ENCODE peak calls at places on chromosomes 13 and 19, in ten cellular contexts. N is effector memory CD4-positive, alpha-beta T cell; Q is thoracic aorta; C is tibial nerve; S is suprapubic skin; X is left lung; G is fibroblast of lung; P is CD4-positive, alpha-beta T cell; V is H9; J is CD4-positive, CD25-positive, alpha-beta regulatory T cell. I is an unnamed sample. For H3K9me3, the result is how much of the 10 kb centered on the place peaks cover.

GRCh38 chr19:17424743-17425365 is 5.0 kb downstream of the MVB12A start:
- DNase-seq in N (no peak), Q (no peak), C (no peak), S (no peak), X (no peak), G (peak), P (peak), V (peak), J (no peak), I (no peak)

GRCh38 chr19:1264801-1265610 is 4.1 kb upstream of the CIRBP start:
- DNase-seq in N (no peak), Q (no peak), C (no peak), S (no peak), X (no peak), G (peak), P (no peak), V (peak), J (no peak), I (no peak)

GRCh38 chr19:39846678-39847486 is 703 bp upstream of the FBL start:
- DNase-seq in N (no peak), Q (no peak), C (no peak), S (no peak), X (no peak), G (no peak), P (no peak), V (peak), J (no peak), I (no peak)

GRCh38 chr19:6061420-6062130 is 48.7 kb downstream of the RFX2 start:
- DNase-seq in N (no peak), Q (no peak), C (no peak), S (no peak), X (no peak), G (no peak), P (no peak), V (no peak), J (no peak), I (no peak)

GRCh38 chr19:41195675-41196497 is 2.9 kb downstream of the CYP2S1 start:
- DNase-seq in N (no peak), Q (no peak), C (no peak), S (no peak), X (no peak), G (peak), P (no peak), V (no peak), J (no peak), I (no peak)

GRCh38 chr13:42066542-42066941 is 18.1 kb downstream of the DGKH start:
- DNase-seq in N (no peak), Q (no peak), C (no peak), S (no peak), X (no peak), G (peak), P (no peak), V (no peak), J (no peak), I (no peak)

GRCh38 chr13:113591750-113592149 is 7.2 kb downstream of the TFDP1 start:
- DNase-seq in N (no peak), Q (no peak), C (no peak), S (no peak), X (no peak), G (no peak), P (no peak), V (no peak), J (no peak), I (peak)

GRCh38 chr13:95099541-95099940 is 201.7 kb downstream of the ABCC4 start:
- DNase-seq in N (no peak), Q (no peak), C (no peak), S (no peak), X (no peak), G (peak), P (no peak), V (no peak), J (no peak), I (no peak)

GRCh38 chr13:31793246-31793645 is 53.9 kb downstream of the RXFP2 start:
- DNase-seq in N (no peak), Q (no peak), C (no peak), S (no peak), X (no peak), G (peak), P (no peak), V (no peak), J (no peak), I (no peak)

GRCh38 chr13:28268800-28269223 is 130.5 kb downstream of the PAN3 start:
- DNase-seq in N (no peak), Q (no peak), C (no peak), S (no peak), X (no peak), G (no peak), P (no peak), V (no peak), J (peak), I (no peak)

GRCh38 chr19:36025541-36025940 is 7.1 kb downstream of the CLIP3 start:
- DNase-seq in N (no peak), Q (no peak), C (no peak), S (no peak), X (no peak), G (no peak), P (no peak), V (no peak), J (no peak), I (no peak)

GRCh38 chr19:15539638-15540037 is 31.3 kb downstream of the CYP4F22 start:
- DNase-seq in N (no peak), Q (no peak), C (no peak), S (no peak), X (no peak), G (no peak), P (no peak), V (no peak), J (no peak), I (no peak)

GRCh38 chr19:15534957-15535864 is 26.9 kb downstream of the CYP4F22 start:
- DNase-seq in N (no peak), Q (no peak), C (no peak), S (no peak), X (no peak), G (no peak), P (no peak), V (no peak), J (no peak), I (no peak)

GRCh38 chr19:15538774-15539173 is 30.4 kb downstream of the CYP4F22 start:
- DNase-seq in N (no peak), Q (no peak), C (no peak), S (no peak), X (no peak), G (no peak), P (no peak), V (no peak), J (no peak), I (no peak)

GRCh38 chr19:15532779-15533521 is 24.6 kb downstream of the CYP4F22 start:
- DNase-seq in N (no peak), Q (no peak), C (no peak), S (no peak), X (no peak), G (no peak), P (no peak), V (no peak), J (no peak), I (no peak)

DNA sequence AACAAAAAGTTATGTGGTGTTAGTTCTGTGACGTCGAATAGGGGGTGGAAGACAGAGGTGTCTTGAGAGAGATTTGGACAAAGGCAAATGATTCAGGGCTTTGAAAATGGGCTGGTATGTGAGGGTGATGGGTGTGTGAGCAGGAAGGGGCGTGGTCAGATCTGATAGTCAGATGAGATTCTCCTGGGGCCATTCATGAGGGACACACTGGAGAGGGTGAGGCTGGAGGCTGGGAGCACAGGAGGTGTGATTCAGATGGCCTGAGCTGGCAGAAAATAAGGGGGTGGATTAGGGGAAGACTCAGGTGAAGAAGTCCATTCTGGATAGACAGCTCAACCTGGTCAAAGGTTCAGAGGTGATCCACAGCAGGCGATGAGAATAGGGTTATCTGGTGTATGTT is 28.0 kb downstream of the CYP4F22 start:
- DNase-seq in N (no peak), Q (no peak), C (no peak), S (no peak), X (no peak), G (no peak), P (no peak), V (no peak), J (no peak), I (no peak)
- H3K9me3 ChIP-seq in N (under half), Q (under half), C (under half), S (under half), X (under half), G (under half), P (under half), V (half or more), J (under half), I (under half)

DNA sequence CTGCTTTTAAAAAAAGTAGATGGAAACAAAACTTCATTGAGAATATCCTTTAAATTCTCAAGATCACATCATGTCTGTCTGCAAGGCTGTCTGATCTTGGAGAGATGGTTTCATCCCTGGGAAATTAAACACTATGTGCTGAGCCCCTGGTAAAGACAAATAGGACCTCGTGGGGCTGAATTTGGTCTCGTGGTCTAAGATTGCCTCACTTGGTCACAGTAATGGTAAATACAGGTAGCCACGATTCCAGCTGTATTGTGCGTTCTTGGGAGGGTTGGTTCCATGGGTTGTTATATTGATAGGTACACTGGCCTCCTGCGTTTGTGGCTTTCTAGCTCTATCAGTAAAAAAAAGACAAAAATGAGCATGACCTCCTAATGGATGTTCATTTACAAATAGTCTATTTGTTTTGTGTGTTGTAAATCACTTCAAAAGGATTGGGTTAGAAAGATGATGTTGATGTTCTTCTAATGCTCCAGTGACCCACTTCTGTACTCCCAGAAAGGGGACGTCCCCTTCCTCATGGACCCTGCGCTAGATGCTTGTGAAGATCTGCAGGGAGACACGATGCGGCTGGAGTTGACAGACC is 1.7 kb downstream of the CEBPG start:
- DNase-seq in N (no peak), Q (no peak), C (no peak), S (no peak), X (no peak), G (no peak), P (no peak), V (no peak), J (no peak), I (no peak)
- H3K9me3 ChIP-seq in N (under half), Q (under half), C (under half), S (under half), X (under half), G (under half), P (under half), V (under half), J (under half), I (under half)

GRCh38 chr19:48529156-48529555 is 17.5 kb upstream of the LMTK3 start:
- DNase-seq in N (no peak), Q (no peak), C (no peak), S (no peak), X (no peak), G (no peak), P (no peak), V (no peak), J (no peak), I (no peak)
- H3K9me3 ChIP-seq in N (under half), Q (under half), C (under half), S (under half), X (under half), G (under half), P (under half), V (under half), J (under half), I (under half)

DNA sequence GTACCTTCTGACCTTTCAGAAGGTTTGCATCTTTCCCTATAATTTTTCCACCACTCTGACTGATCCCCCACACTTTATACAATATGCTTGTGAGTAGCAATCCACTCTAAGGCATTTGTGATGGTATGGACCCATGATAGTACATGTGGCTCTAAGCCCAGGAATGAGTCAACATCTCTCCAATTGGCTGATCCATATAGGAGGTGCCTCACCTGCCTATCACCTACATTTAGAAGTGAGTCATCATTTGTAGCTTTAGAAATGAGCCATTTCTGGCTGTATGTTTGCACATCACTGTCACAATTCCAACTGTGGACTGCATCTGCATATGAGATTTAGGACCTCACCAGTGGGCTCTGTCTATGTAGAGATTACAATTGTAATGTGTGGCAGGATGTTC is 133.1 kb upstream of the ZNF91 start:
- DNase-seq in N (no peak), Q (no peak), C (no peak), S (no peak), X (no peak), G (no peak), P (no peak), V (no peak), J (no peak), I (no peak)
- H3K9me3 ChIP-seq in N (under half), Q (under half), C (under half), S (under half), X (half or more), G (under half), P (under half), V (half or more), J (under half), I (under half)

DNA sequence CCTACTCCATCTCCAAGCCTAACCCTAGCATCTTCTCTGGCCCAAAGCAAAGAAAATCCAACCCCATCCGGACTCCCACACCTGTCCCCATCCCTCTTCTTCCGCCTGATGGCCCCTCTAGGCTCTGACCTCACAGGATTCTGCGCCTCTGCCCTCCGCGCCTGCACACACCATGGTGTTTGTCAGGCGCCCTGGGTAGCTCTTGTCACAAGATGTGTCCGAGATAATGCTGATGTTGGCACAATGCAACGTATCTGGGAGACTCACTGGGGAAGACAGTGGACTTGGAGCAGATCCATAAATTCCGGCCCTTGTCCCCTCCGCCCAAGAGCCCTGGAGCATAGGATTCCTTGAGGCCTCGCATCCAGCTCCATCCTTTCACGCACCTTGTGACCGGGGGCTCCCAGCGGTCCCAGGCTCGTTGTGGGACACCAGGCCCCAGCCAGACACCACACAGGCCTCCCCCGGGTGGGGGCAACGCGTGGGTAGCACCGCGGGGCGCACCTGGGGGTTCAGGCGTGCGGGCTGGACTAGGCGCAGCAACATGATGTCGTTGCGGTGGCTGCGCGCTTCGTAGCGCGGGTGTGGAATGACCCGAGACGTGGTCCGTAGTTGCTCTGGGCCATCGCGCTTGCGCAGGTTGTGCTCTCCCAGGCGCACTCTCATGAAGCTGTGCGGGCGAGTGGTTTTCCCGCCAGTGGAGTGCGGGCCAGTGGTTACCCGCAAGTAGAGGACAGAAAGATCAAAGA is 3.1 kb upstream of the KLK1 start:
- DNase-seq in N (no peak), Q (no peak), C (no peak), S (no peak), X (no peak), G (no peak), P (no peak), V (no peak), J (no peak), I (no peak)
- H3K9me3 ChIP-seq in N (under half), Q (under half), C (under half), S (under half), X (under half), G (under half), P (under half), V (under half), J (under half), I (under half)

GRCh38 chr19:34818270-34818669 is 45.3 kb upstream of the ZNF599 start:
- DNase-seq in N (no peak), Q (no peak), C (no peak), S (no peak), X (no peak), G (no peak), P (no peak), V (no peak), J (no peak), I (no peak)

GRCh38 chr19:34816708-34817107 is 43.7 kb upstream of the ZNF599 start:
- DNase-seq in N (no peak), Q (no peak), C (no peak), S (no peak), X (no peak), G (no peak), P (no peak), V (no peak), J (no peak), I (no peak)
- H3K9me3 ChIP-seq in N (under half), Q (under half), C (under half), S (under half), X (under half), G (under half), P (under half), V (under half), J (under half), I (under half)

DNA sequence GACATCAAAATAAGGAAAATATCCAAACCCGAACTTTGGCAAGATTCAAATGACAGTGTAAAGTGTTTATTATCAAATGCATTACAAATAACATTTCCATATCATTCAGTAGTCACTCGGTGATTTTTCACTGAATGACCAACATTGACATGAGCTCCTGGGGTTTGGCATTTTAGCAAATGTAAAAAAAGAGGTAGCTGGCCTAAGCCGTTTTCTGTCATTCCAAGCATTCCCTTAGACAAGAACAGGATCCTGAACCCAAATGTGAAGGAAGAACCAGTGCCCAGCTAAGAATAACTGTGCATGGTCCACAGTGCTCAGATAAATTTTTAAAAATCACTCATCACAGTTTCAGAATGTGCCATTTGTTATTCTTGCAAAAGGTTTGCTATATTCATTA is 327.9 kb downstream of the GPC6 start:
- DNase-seq in N (no peak), Q (no peak), C (no peak), S (no peak), X (no peak), G (no peak), P (no peak), V (no peak), J (no peak), I (no peak)
- H3K9me3 ChIP-seq in N (under half), Q (under half), C (under half), S (under half), X (under half), G (under half), P (under half), V (under half), J (under half), I (under half)

I was measured in T-helper 17 cell.